ENCODE peak calls at places on chromosomes 6 and 20, in seven cellular contexts. One of them, this sample, is unnamed.
A peak's percentile ranks its signal among the peaks of the same experiment; 100 is the strongest.

GRCh38 chr20:8367679-8368078 is 235.6 kb downstream of the PLCB1 start:
- DNase-seq in effector memory CD4-positive, alpha-beta T cell: no peak
- DNase-seq in CD8-positive, alpha-beta memory T cell: no peak
- DNase-seq in endodermal cell: no peak
- DNase-seq in ovary: no peak
- DNase-seq in Panc1: no peak
- DNase-seq in kidney: no peak
- DNase-seq in this sample: no peak

GRCh38 chr6:159969204-159969912 is 476 bp downstream of the IGF2R start:
- DNase-seq in endodermal cell: peak; percentile 78
- DNase-seq in CD8-positive, alpha-beta memory T cell: no peak
- DNase-seq in ovary: peak; percentile 73
- DNase-seq in Panc1: no peak
- DNase-seq in effector memory CD4-positive, alpha-beta T cell: peak; percentile 10
- DNase-seq in kidney: peak; percentile 90
- DNase-seq in this sample: peak; percentile 67

GRCh38 chr20:48910360-48910781 is 11.1 kb upstream of the ARFGEF2 start:
- DNase-seq in CD8-positive, alpha-beta memory T cell: no peak
- DNase-seq in Panc1: no peak
- DNase-seq in ovary: no peak
- DNase-seq in endodermal cell: no peak
- DNase-seq in effector memory CD4-positive, alpha-beta T cell: peak; percentile 13
- DNase-seq in kidney: no peak
- DNase-seq in this sample: no peak

GRCh38 chr20:12201289-12201991 is 283.7 kb downstream of the BTBD3 start:
- DNase-seq in kidney: no peak
- DNase-seq in effector memory CD4-positive, alpha-beta T cell: no peak
- DNase-seq in CD8-positive, alpha-beta memory T cell: no peak
- DNase-seq in endodermal cell: no peak
- DNase-seq in ovary: no peak
- DNase-seq in Panc1: no peak
- DNase-seq in this sample: no peak

GRCh38 chr6:12083763-12084162 is 71.7 kb downstream of the HIVEP1 start:
- DNase-seq in Panc1: no peak
- DNase-seq in CD8-positive, alpha-beta memory T cell: no peak
- DNase-seq in effector memory CD4-positive, alpha-beta T cell: no peak
- DNase-seq in endodermal cell: no peak
- DNase-seq in ovary: no peak
- DNase-seq in kidney: no peak
- DNase-seq in this sample: no peak

GRCh38 chr20:45288376-45288775 is 18.3 kb upstream of the RBPJL start:
- DNase-seq in kidney: no peak
- DNase-seq in endodermal cell: no peak
- DNase-seq in Panc1: no peak
- DNase-seq in CD8-positive, alpha-beta memory T cell: no peak
- DNase-seq in effector memory CD4-positive, alpha-beta T cell: no peak
- DNase-seq in ovary: no peak
- DNase-seq in this sample: no peak

GRCh38 chr6:160101262-160102205 is 20.1 kb upstream of the SLC22A1 start:
- DNase-seq in Panc1: no peak
- DNase-seq in endodermal cell: no peak
- DNase-seq in ovary: no peak
- DNase-seq in effector memory CD4-positive, alpha-beta T cell: no peak
- DNase-seq in kidney: no peak
- DNase-seq in CD8-positive, alpha-beta memory T cell: no peak
- DNase-seq in this sample: no peak

GRCh38 chr6:134870677-134871498 is 79.0 kb downstream of the ALDH8A1 start:
- DNase-seq in CD8-positive, alpha-beta memory T cell: no peak
- DNase-seq in Panc1: no peak
- DNase-seq in kidney: no peak
- DNase-seq in ovary: no peak
- DNase-seq in effector memory CD4-positive, alpha-beta T cell: no peak
- DNase-seq in endodermal cell: no peak
- DNase-seq in this sample: no peak

GRCh38 chr6:144894240-144894639 is 609.1 kb downstream of the UTRN start:
- DNase-seq in effector memory CD4-positive, alpha-beta T cell: no peak
- DNase-seq in Panc1: no peak
- DNase-seq in endodermal cell: no peak
- DNase-seq in CD8-positive, alpha-beta memory T cell: no peak
- DNase-seq in kidney: no peak
- DNase-seq in ovary: no peak
- DNase-seq in this sample: no peak

GRCh38 chr6:15659181-15659580 is 3.6 kb downstream of the DTNBP1 start:
- DNase-seq in CD8-positive, alpha-beta memory T cell: no peak
- DNase-seq in kidney: no peak
- DNase-seq in ovary: no peak
- DNase-seq in effector memory CD4-positive, alpha-beta T cell: no peak
- DNase-seq in endodermal cell: no peak
- DNase-seq in Panc1: no peak
- DNase-seq in this sample: no peak

GRCh38 chr20:10922521-10922920 is 248.7 kb upstream of the JAG1 start:
- DNase-seq in ovary: no peak
- DNase-seq in kidney: no peak
- DNase-seq in CD8-positive, alpha-beta memory T cell: no peak
- DNase-seq in endodermal cell: no peak
- DNase-seq in effector memory CD4-positive, alpha-beta T cell: no peak
- DNase-seq in Panc1: no peak
- DNase-seq in this sample: no peak

GRCh38 chr6:151763938-151764680 is 43.4 kb upstream of the ESR1 start:
- DNase-seq in CD8-positive, alpha-beta memory T cell: peak; percentile 1
- DNase-seq in endodermal cell: peak; percentile 99
- DNase-seq in ovary: peak; percentile 94
- DNase-seq in Panc1: peak; percentile 20
- DNase-seq in effector memory CD4-positive, alpha-beta T cell: no peak
- DNase-seq in kidney: peak; percentile 91
- DNase-seq in this sample: peak; percentile 95

GRCh38 chr20:41030536-41031242 is 2.1 kb downstream of the TOP1 start:
- DNase-seq in effector memory CD4-positive, alpha-beta T cell: no peak
- DNase-seq in endodermal cell: no peak
- DNase-seq in CD8-positive, alpha-beta memory T cell: no peak
- DNase-seq in ovary: no peak
- DNase-seq in Panc1: no peak
- DNase-seq in kidney: no peak
- DNase-seq in this sample: no peak

GRCh38 chr6:26312096-26312463 is 52.9 kb upstream of the BTN3A2 start:
- DNase-seq in ovary: no peak
- DNase-seq in kidney: no peak
- DNase-seq in Panc1: no peak
- DNase-seq in CD8-positive, alpha-beta memory T cell: no peak
- DNase-seq in effector memory CD4-positive, alpha-beta T cell: no peak
- DNase-seq in endodermal cell: no peak
- DNase-seq in this sample: no peak

GRCh38 chr6:20946037-20946436 is 411.8 kb downstream of the CDKAL1 start:
- DNase-seq in effector memory CD4-positive, alpha-beta T cell: no peak
- DNase-seq in ovary: no peak
- DNase-seq in endodermal cell: no peak
- DNase-seq in Panc1: no peak
- DNase-seq in kidney: no peak
- DNase-seq in CD8-positive, alpha-beta memory T cell: no peak
- DNase-seq in this sample: no peak

GRCh38 chr6:127384007-127384406 is 40.6 kb upstream of the ECHDC1 start:
- DNase-seq in CD8-positive, alpha-beta memory T cell: no peak
- DNase-seq in ovary: no peak
- DNase-seq in effector memory CD4-positive, alpha-beta T cell: no peak
- DNase-seq in Panc1: no peak
- DNase-seq in endodermal cell: no peak
- DNase-seq in kidney: no peak
- DNase-seq in this sample: no peak

GRCh38 chr20:29419378-29419777 is 1838.1 kb upstream of the DEFB115 start:
- DNase-seq in Panc1: no peak
- DNase-seq in effector memory CD4-positive, alpha-beta T cell: no peak
- DNase-seq in ovary: no peak
- DNase-seq in endodermal cell: no peak
- DNase-seq in kidney: no peak
- DNase-seq in CD8-positive, alpha-beta memory T cell: no peak
- DNase-seq in this sample: no peak

GRCh38 chr6:43491750-43492661 is 14.6 kb downstream of the TJAP1 start:
- DNase-seq in endodermal cell: no peak
- DNase-seq in ovary: peak; percentile 81
- DNase-seq in effector memory CD4-positive, alpha-beta T cell: no peak
- DNase-seq in Panc1: no peak
- DNase-seq in CD8-positive, alpha-beta memory T cell: no peak
- DNase-seq in kidney: no peak
- DNase-seq in this sample: peak; percentile 73

GRCh38 chr6:30207619-30208295 is 5.4 kb downstream of the TRIM26 start:
- DNase-seq in CD8-positive, alpha-beta memory T cell: no peak
- DNase-seq in kidney: no peak
- DNase-seq in Panc1: no peak
- DNase-seq in effector memory CD4-positive, alpha-beta T cell: no peak
- DNase-seq in endodermal cell: no peak
- DNase-seq in ovary: no peak
- DNase-seq in this sample: no peak

GRCh38 chr6:147506704-147507114 is 1.8 kb upstream of the SAMD5 start:
- DNase-seq in endodermal cell: peak; percentile 92
- DNase-seq in ovary: peak; percentile 83
- DNase-seq in CD8-positive, alpha-beta memory T cell: no peak
- DNase-seq in effector memory CD4-positive, alpha-beta T cell: no peak
- DNase-seq in kidney: peak; percentile 82
- DNase-seq in Panc1: no peak
- DNase-seq in this sample: peak; percentile 71

GRCh38 chr6:149938571-149939462 is 3.0 kb upstream of the ULBP2 start:
- DNase-seq in kidney: peak; percentile 72
- DNase-seq in ovary: peak; percentile 13
- DNase-seq in CD8-positive, alpha-beta memory T cell: peak; percentile 59
- DNase-seq in Panc1: no peak
- DNase-seq in effector memory CD4-positive, alpha-beta T cell: peak; percentile 48
- DNase-seq in endodermal cell: peak; percentile 58
- DNase-seq in this sample: no peak

DNA sequence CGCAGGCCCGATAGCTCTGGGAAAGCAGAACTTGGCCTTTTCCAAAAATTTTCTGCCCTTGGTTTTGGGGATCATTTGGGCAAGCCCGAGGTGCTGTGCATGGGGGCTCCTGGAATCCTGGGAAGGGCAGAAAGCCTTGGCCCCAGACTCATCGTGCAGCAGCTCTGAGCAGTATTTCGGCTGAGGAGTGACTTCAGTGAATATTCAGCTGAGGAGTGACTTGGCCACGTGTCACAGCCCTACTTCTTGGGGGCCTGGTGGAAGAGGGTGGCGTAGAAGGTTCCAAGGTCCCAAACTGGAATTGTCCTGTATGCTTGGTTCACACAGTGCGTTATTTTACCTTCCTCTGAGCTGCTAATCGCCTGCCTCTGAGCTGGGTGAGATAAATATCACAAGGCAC is 1.1 kb upstream of the BMP2 start:
- DNase-seq in effector memory CD4-positive, alpha-beta T cell: no peak
- DNase-seq in CD8-positive, alpha-beta memory T cell: no peak
- DNase-seq in Panc1: no peak
- DNase-seq in ovary: no peak
- DNase-seq in kidney: no peak
- DNase-seq in endodermal cell: peak; percentile 60
- DNase-seq in this sample: no peak
- H3K4me3 ChIP-seq in effector memory CD4-positive, alpha-beta T cell: no peak overlapping the region
- H3K4me3 ChIP-seq in CD8-positive, alpha-beta memory T cell: no peak overlapping the region
- H3K4me3 ChIP-seq in Panc1: no peak overlapping the region
- H3K4me3 ChIP-seq in ovary: no peak overlapping the region
- H3K4me3 ChIP-seq in kidney: no peak overlapping the region
- H3K4me3 ChIP-seq in endodermal cell: peak overlapping the region; percentile 28
- H3K4me3 ChIP-seq in this sample: no peak overlapping the region

DNA sequence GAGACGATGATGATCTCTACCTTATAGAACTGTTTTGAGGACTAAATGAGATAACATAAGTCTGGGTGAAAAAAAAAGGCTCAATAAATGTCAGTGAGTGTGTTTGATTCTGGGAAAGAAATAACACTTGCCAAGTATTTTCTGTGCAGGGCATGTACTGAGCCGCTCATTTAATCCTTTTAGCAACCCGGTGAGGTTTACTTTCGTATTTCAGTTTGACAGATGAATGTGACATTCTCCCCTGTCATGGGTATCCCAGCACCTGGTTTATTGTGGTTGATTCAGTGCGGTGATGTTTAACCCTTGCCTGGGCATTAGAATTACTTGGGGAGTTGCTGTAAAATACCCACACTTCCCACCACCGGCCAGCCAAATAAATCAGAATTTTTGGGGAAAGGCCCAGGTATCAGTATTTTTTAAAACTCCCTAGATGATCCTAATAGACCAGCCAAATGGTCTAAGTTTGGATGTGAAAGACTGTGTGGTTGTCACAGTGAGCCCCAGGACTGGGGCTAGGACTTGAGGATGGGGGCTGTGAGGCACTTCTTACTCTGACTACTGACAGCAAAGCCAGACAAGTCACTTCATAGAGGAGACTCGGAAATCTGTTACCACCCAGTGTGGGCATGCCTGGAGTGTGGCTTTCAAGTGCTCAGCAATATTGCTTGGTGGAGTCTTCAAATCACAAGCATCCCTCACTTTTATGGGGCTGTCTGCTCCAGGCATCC is 100.2 kb upstream of the KCNG1 start:
- DNase-seq in kidney: no peak
- DNase-seq in Panc1: no peak
- DNase-seq in effector memory CD4-positive, alpha-beta T cell: no peak
- DNase-seq in endodermal cell: no peak
- DNase-seq in ovary: no peak
- DNase-seq in CD8-positive, alpha-beta memory T cell: no peak
- DNase-seq in this sample: no peak
- H3K27ac ChIP-seq in kidney: no peak overlapping the region
- H3K27ac ChIP-seq in Panc1: no peak overlapping the region
- H3K27ac ChIP-seq in effector memory CD4-positive, alpha-beta T cell: no peak overlapping the region
- H3K27ac ChIP-seq in endodermal cell: no peak overlapping the region
- H3K27ac ChIP-seq in ovary: no peak overlapping the region
- H3K27ac ChIP-seq in CD8-positive, alpha-beta memory T cell: no peak overlapping the region
- H3K27ac ChIP-seq in this sample: no peak overlapping the region

GRCh38 chr20:63175031-63175895 is 40.7 kb downstream of the YTHDF1 start:
- DNase-seq in Panc1: no peak
- DNase-seq in effector memory CD4-positive, alpha-beta T cell: no peak
- DNase-seq in kidney: no peak
- DNase-seq in endodermal cell: no peak
- DNase-seq in CD8-positive, alpha-beta memory T cell: no peak
- DNase-seq in ovary: no peak
- DNase-seq in this sample: no peak

GRCh38 chr20:63176035-63176434 is 39.9 kb downstream of the YTHDF1 start:
- DNase-seq in endodermal cell: peak; percentile 79
- DNase-seq in ovary: no peak
- DNase-seq in Panc1: no peak
- DNase-seq in kidney: peak; percentile 39
- DNase-seq in CD8-positive, alpha-beta memory T cell: no peak
- DNase-seq in effector memory CD4-positive, alpha-beta T cell: no peak
- DNase-seq in this sample: no peak

GRCh38 chr20:63172726-63173125 is 43.2 kb downstream of the YTHDF1 start:
- DNase-seq in effector memory CD4-positive, alpha-beta T cell: no peak
- DNase-seq in Panc1: no peak
- DNase-seq in kidney: no peak
- DNase-seq in ovary: no peak
- DNase-seq in endodermal cell: peak; percentile 76
- DNase-seq in CD8-positive, alpha-beta memory T cell: no peak
- DNase-seq in this sample: no peak

GRCh38 chr20:63173552-63174191 is 42.3 kb downstream of the YTHDF1 start:
- DNase-seq in effector memory CD4-positive, alpha-beta T cell: no peak
- DNase-seq in Panc1: no peak
- DNase-seq in endodermal cell: no peak
- DNase-seq in kidney: no peak
- DNase-seq in CD8-positive, alpha-beta memory T cell: no peak
- DNase-seq in ovary: no peak
- DNase-seq in this sample: no peak

GRCh38 chr20:63174309-63175030 is 41.5 kb downstream of the YTHDF1 start:
- DNase-seq in Panc1: no peak
- DNase-seq in effector memory CD4-positive, alpha-beta T cell: no peak
- DNase-seq in ovary: no peak
- DNase-seq in endodermal cell: no peak
- DNase-seq in kidney: no peak
- DNase-seq in CD8-positive, alpha-beta memory T cell: no peak
- DNase-seq in this sample: no peak
- H3K4me3 ChIP-seq in Panc1: no peak overlapping the region
- H3K4me3 ChIP-seq in effector memory CD4-positive, alpha-beta T cell: no peak overlapping the region
- H3K4me3 ChIP-seq in ovary: no peak overlapping the region
- H3K4me3 ChIP-seq in endodermal cell: no peak overlapping the region
- H3K4me3 ChIP-seq in kidney: no peak overlapping the region
- H3K4me3 ChIP-seq in CD8-positive, alpha-beta memory T cell: no peak overlapping the region
- H3K4me3 ChIP-seq in this sample: no peak overlapping the region

GRCh38 chr6:4942673-4943009 is 61.2 kb downstream of the RPP40 start:
- DNase-seq in Panc1: no peak
- DNase-seq in CD8-positive, alpha-beta memory T cell: no peak
- DNase-seq in effector memory CD4-positive, alpha-beta T cell: no peak
- DNase-seq in ovary: no peak
- DNase-seq in kidney: no peak
- DNase-seq in endodermal cell: no peak
- DNase-seq in this sample: no peak
- H3K27ac ChIP-seq in Panc1: no peak overlapping the region
- H3K27ac ChIP-seq in CD8-positive, alpha-beta memory T cell: no peak overlapping the region
- H3K27ac ChIP-seq in effector memory CD4-positive, alpha-beta T cell: no peak overlapping the region
- H3K27ac ChIP-seq in ovary: no peak overlapping the region
- H3K27ac ChIP-seq in kidney: no peak overlapping the region
- H3K27ac ChIP-seq in endodermal cell: no peak overlapping the region
- H3K27ac ChIP-seq in this sample: no peak overlapping the region

This sample was measured in lower lobe of right lung.